ENCODE peak calls at places on chromosomes 6 and 20, in seven cellular contexts. G is NCI-H1105; E is nucleus accumbens; M is choroid plexus epithelial cell; L is stimulated activated naive CD8-positive, alpha-beta T cell treated with anti-CD3 and anti-CD28 coated beads, Interleukin-15, amount 100 ng/mL, for 72 hours; C is astrocyte of the spinal cord; H is occipital lobe. Z is an unnamed sample.
A peak's percentile ranks its signal among the peaks of the same experiment; 100 is the strongest.

GRCh38 chr6:116524236-116524635 is 12.8 kb downstream of the CALHM5 start:
- DNase-seq in G (no peak), E (no peak), M (no peak), L (no peak), C (no peak), H (no peak), Z (no peak)

GRCh38 chr20:58651823-58652605 is 931 bp downstream of the STX16 start:
- DNase-seq in G (peak; percentile 20), E (peak; percentile 40), M (peak; percentile 87), L (peak; percentile 68), C (peak; percentile 92), H (peak; percentile 38), Z (peak; percentile 65)

GRCh38 chr6:111242452-111242851 is 155.1 kb downstream of the SLC16A10 start:
- DNase-seq in G (no peak), E (no peak), M (peak; percentile 83), L (no peak), C (peak; percentile 62), H (no peak), Z (no peak)

GRCh38 chr20:18702736-18703135 is 110.8 kb upstream of the SCP2D1 start:
- DNase-seq in G (no peak), E (no peak), M (peak; percentile 55), L (no peak), C (peak; percentile 15), H (no peak), Z (no peak)

GRCh38 chr6:1524040-1524480 is 85.7 kb upstream of the FOXC1 start:
- DNase-seq in G (no peak), E (no peak), M (peak; percentile 76), L (peak; percentile 66), C (peak; percentile 49), H (no peak), Z (peak; percentile 66)

GRCh38 chr6:147699637-147700036 is 191.1 kb downstream of the SAMD5 start:
- DNase-seq in G (no peak), E (no peak), M (peak; percentile 57), L (no peak), C (peak; percentile 54), H (no peak), Z (no peak)

GRCh38 chr6:46688117-46688965 is 656 bp downstream of the TDRD6 start:
- DNase-seq in G (no peak), E (no peak), M (no peak), L (no peak), C (no peak), H (no peak), Z (no peak)

GRCh38 chr6:136528477-136528876 is 21.7 kb downstream of the MAP7 start:
- DNase-seq in G (no peak), E (no peak), M (no peak), L (no peak), C (no peak), H (no peak), Z (no peak)

GRCh38 chr6:6001443-6001842 is 5.3 kb downstream of the NRN1 start:
- DNase-seq in G (no peak), E (no peak), M (no peak), L (no peak), C (no peak), H (no peak), Z (no peak)

GRCh38 chr6:70371454-70372105 is 41.7 kb upstream of the FAM135A start:
- DNase-seq in G (peak; percentile 92), E (no peak), M (peak; percentile 83), L (no peak), C (peak; percentile 74), H (no peak), Z (no peak)

GRCh38 chr20:7984192-7984591 is 35.4 kb downstream of the TMX4 start:
- DNase-seq in G (no peak), E (no peak), M (no peak), L (no peak), C (no peak), H (no peak), Z (no peak)

GRCh38 chr6:111922454-111923297 is 49.4 kb upstream of the FYN start:
- DNase-seq in G (peak; percentile 79), E (no peak), M (peak; percentile 54), L (peak; percentile 18), C (peak; percentile 58), H (no peak), Z (no peak)

GRCh38 chr20:37295001-37295400 is 5.5 kb downstream of the MANBAL start:
- DNase-seq in G (no peak), E (no peak), M (peak; percentile 97), L (no peak), C (peak; percentile 97), H (no peak), Z (no peak)

GRCh38 chr6:7146079-7146828 is 38.5 kb downstream of the RREB1 start:
- DNase-seq in G (no peak), E (no peak), M (peak; percentile 67), L (no peak), C (peak; percentile 69), H (no peak), Z (no peak)

GRCh38 chr20:30816182-30816645 is 441.2 kb upstream of the DEFB115 start:
- DNase-seq in G (peak; percentile 4), E (no peak), M (peak; percentile 64), L (no peak), C (no peak), H (no peak), Z (no peak)

GRCh38 chr6:43043310-43043709 is 10.3 kb downstream of the CUL7 start:
- DNase-seq in G (no peak), E (no peak), M (no peak), L (no peak), C (no peak), H (no peak), Z (no peak)

GRCh38 chr6:4274382-4275082 is 139.2 kb upstream of the ECI2 start:
- DNase-seq in G (no peak), E (no peak), M (peak; percentile 61), L (no peak), C (peak; percentile 46), H (no peak), Z (no peak)

GRCh38 chr20:62214067-62214466 is 6.0 kb downstream of the HRH3 start:
- DNase-seq in G (no peak), E (no peak), M (no peak), L (no peak), C (no peak), H (no peak), Z (no peak)

GRCh38 chr20:6704132-6704861 is 63.2 kb upstream of the BMP2 start:
- DNase-seq in G (no peak), E (no peak), M (peak; percentile 81), L (no peak), C (peak; percentile 79), H (no peak), Z (no peak)

GRCh38 chr20:51760905-51761544 is 7.2 kb downstream of the ATP9A start:
- DNase-seq in G (no peak), E (no peak), M (peak; percentile 78), L (no peak), C (peak; percentile 87), H (no peak), Z (no peak)

Z was measured in activated T-helper 2 cell treated with anti-CD3 and anti-CD28 coated beads, Interferon-gamma antibody, Interleukin-2, Interleukin-4, amounts not matched to agents 10 μg/mL and 5 μg/mL and 100 μg/mL, durations not matched to agents 14 hours and 24 hours and 36 hours.